ENCODE peak calls at places on chromosomes 11 and 22, in seven cellular contexts. Y is CD4-positive, CD25-positive, alpha-beta regulatory T cell; U is body of pancreas; R is adipocyte; E is heart right ventricle; I is heart left ventricle; K is spleen. N is an unnamed sample.

GRCh38 chr11:61162092-61162935 is 1.1 kb upstream of the VPS37C start:
- DNase-seq in Y (peak; percentile 16), U (peak; percentile 67), R (no peak), E (no peak), I (peak; percentile 39), K (no peak), N (no peak)

GRCh38 chr11:1008001-1008400 is 28.5 kb downstream of the MUC6 start:
- DNase-seq in Y (no peak), U (no peak), R (no peak), E (no peak), I (no peak), K (no peak), N (no peak)

GRCh38 chr22:21000987-21001600 is 824 bp downstream of the THAP7 start:
- DNase-seq in Y (no peak), U (no peak), R (no peak), E (no peak), I (no peak), K (no peak), N (no peak)

GRCh38 chr11:128496684-128497056 is 90.7 kb downstream of the ETS1 start:
- DNase-seq in Y (no peak), U (no peak), R (peak; percentile 88), E (no peak), I (no peak), K (no peak), N (no peak)

GRCh38 chr22:43838161-43838560 is 24.2 kb downstream of the SULT4A1 start:
- DNase-seq in Y (no peak), U (no peak), R (no peak), E (no peak), I (no peak), K (no peak), N (peak; percentile 40)

GRCh38 chr22:39110631-39111561 is 13.9 kb downstream of the APOBEC3H start:
- DNase-seq in Y (no peak), U (no peak), R (no peak), E (no peak), I (no peak), K (no peak), N (no peak)

GRCh38 chr11:116731097-116731761 is 41.6 kb downstream of the BUD13 start:
- DNase-seq in Y (no peak), U (no peak), R (peak; percentile 19), E (no peak), I (no peak), K (peak; percentile 50), N (peak; percentile 22)

GRCh38 chr11:106098893-106099553 is 21.6 kb downstream of the AASDHPPT start:
- DNase-seq in Y (no peak), U (no peak), R (no peak), E (no peak), I (no peak), K (no peak), N (no peak)

GRCh38 chr11:110712643-110713468 is 619 bp upstream of the ARHGAP20 start:
- DNase-seq in Y (no peak), U (no peak), R (peak; percentile 49), E (no peak), I (no peak), K (no peak), N (no peak)

GRCh38 chr11:334264-335033 is 13.8 kb upstream of the IFITM3 start:
- DNase-seq in Y (no peak), U (no peak), R (no peak), E (no peak), I (no peak), K (peak; percentile 36), N (no peak)

GRCh38 chr11:34219862-34220490 is 114.5 kb downstream of the NAT10 start:
- DNase-seq in Y (no peak), U (no peak), R (no peak), E (no peak), I (peak; percentile 43), K (no peak), N (no peak)

GRCh38 chr11:65275906-65276305 is 14.1 kb downstream of the POLA2 start:
- DNase-seq in Y (no peak), U (no peak), R (no peak), E (no peak), I (no peak), K (no peak), N (no peak)
- H3K4me1 ChIP-seq in Y (peaks cover 5% of the 10 kb centered on the region), U (peaks cover 55% of the 10 kb centered on the region), R (peaks cover 43% of the 10 kb centered on the region), E (peaks cover 42% of the 10 kb centered on the region), I (peaks cover 34% of the 10 kb centered on the region), K (peaks cover 44% of the 10 kb centered on the region), N (peaks cover 42% of the 10 kb centered on the region)

GRCh38 chr11:78350646-78351165 is 66.9 kb downstream of the GAB2 start:
- DNase-seq in Y (no peak), U (no peak), R (peak; percentile 57), E (no peak), I (peak; percentile 35), K (no peak), N (no peak)
- H3K4me1 ChIP-seq in Y (no peaks in the 10 kb centered on the region), U (peaks cover 6% of the 10 kb centered on the region), R (peaks cover 47% of the 10 kb centered on the region), E (peaks cover 83% of the 10 kb centered on the region), I (peaks cover 78% of the 10 kb centered on the region), K (peaks cover 76% of the 10 kb centered on the region), N (peaks cover 39% of the 10 kb centered on the region)

GRCh38 chr11:63867511-63867910 is 28.6 kb downstream of the MARK2 start:
- DNase-seq in Y (no peak), U (no peak), R (no peak), E (no peak), I (no peak), K (no peak), N (no peak)
- H3K4me1 ChIP-seq in Y (peaks cover 82% of the 10 kb centered on the region), U (peaks cover 78% of the 10 kb centered on the region), R (peaks cover 56% of the 10 kb centered on the region), E (peaks cover 89% of the 10 kb centered on the region), I (peaks cover 69% of the 10 kb centered on the region), K (peaks cover 100% of the 10 kb centered on the region), N (peaks cover 98% of the 10 kb centered on the region)

DNA sequence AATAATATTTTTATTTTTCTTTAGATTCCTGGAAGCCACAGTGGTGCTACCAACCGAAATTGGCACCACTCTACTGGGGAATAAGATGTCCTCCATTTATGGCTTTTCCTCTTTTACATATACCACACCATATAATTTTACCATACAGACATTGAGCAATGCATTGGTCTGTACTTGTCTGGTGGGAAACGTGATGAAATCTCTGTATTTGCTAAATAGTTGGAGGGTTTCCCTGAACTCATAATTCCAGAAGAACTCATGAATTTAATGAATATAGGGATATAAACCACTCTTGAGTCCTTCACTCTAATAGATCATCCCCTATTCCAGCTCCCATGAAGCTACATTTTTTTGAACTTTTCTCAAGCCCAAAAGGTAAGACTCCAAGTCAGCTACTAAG is 28.0 kb upstream of the MMP13 start:
- DNase-seq in Y (no peak), U (no peak), R (peak; percentile 71), E (no peak), I (no peak), K (no peak), N (no peak)
- H3K4me1 ChIP-seq in Y (no peaks in the 10 kb centered on the region), U (no peaks in the 10 kb centered on the region), R (peaks cover 15% of the 10 kb centered on the region), E (no peaks in the 10 kb centered on the region), I (no peaks in the 10 kb centered on the region), K (no peaks in the 10 kb centered on the region), N (no peaks in the 10 kb centered on the region)

DNA sequence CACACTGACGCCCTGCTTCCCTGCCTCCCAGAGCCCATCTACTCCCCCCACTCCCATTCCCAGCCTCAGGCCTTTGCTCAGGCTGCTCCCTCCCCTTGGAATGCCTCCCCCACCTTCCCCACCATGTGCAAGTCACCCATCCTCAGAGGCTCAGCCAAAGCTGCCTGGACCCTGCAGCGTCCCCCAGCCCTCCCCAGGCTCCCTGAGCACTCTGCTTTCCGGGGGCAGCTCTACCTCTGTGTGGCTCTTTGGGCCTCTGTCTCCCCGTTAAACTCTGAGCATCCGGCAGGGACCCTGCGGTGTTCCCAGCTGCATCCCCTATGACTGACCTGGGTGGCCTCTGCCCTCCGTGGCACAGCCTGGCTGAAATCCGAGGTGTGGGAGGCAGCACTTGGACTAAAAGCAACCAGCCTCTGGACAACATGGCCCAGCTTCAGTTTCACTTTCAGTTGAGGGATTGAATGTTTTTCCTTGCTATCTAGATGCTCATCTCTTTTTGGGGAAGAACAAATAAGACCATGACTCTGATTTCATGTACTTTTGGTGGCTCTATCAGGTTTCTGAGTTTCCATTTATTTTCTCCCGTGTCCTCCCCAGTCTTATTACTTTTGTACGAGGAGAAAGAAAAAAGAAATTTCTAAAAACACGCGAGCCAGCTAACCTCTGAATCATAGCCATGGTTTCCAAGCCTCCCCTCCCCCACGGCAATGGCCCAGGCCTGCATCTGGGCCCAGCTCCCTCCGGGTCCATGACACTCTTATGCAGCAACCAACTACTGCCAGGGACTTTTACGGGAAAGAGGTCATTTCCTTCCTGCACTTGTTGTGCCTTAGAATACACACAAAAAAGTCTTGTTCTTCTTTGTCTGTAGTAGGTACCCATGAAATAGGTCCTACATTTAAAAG is 3.8 kb downstream of the APOL3 start:
- DNase-seq in Y (peak; percentile 45), U (peak; percentile 38), R (peak; percentile 87), E (peak; percentile 82), I (peak; percentile 92), K (peak; percentile 84), N (peak; percentile 84)
- H3K4me1 ChIP-seq in Y (peaks cover 87% of the 10 kb centered on the region), U (peaks cover 43% of the 10 kb centered on the region), R (peaks cover 78% of the 10 kb centered on the region), E (peaks cover 98% of the 10 kb centered on the region), I (peaks cover 84% of the 10 kb centered on the region), K (peaks cover 97% of the 10 kb centered on the region), N (peaks cover 39% of the 10 kb centered on the region)

GRCh38 chr11:46524201-46524600 is 69.6 kb downstream of the AMBRA1 start:
- DNase-seq in Y (no peak), U (no peak), R (no peak), E (no peak), I (no peak), K (no peak), N (no peak)
- H3K4me1 ChIP-seq in Y (no peaks in the 10 kb centered on the region), U (peaks cover 22% of the 10 kb centered on the region), R (peaks cover 33% of the 10 kb centered on the region), E (peaks cover 67% of the 10 kb centered on the region), I (peaks cover 51% of the 10 kb centered on the region), K (peaks cover 55% of the 10 kb centered on the region), N (peaks cover 3% of the 10 kb centered on the region)

GRCh38 chr11:35836185-35836584 is 107.7 kb upstream of the LDLRAD3 start:
- DNase-seq in Y (no peak), U (no peak), R (no peak), E (no peak), I (no peak), K (no peak), N (no peak)
- H3K4me1 ChIP-seq in Y (no peaks in the 10 kb centered on the region), U (no peaks in the 10 kb centered on the region), R (no peaks in the 10 kb centered on the region), E (no peaks in the 10 kb centered on the region), I (no peaks in the 10 kb centered on the region), K (no peaks in the 10 kb centered on the region), N (no peaks in the 10 kb centered on the region)

N was measured in left lung.